ENCODE peak calls at places on chromosomes 3 and 15, in five cellular contexts. L is upper lobe of left lung, G is A549, S is adrenal gland, T is suprapubic skin. N is an unnamed sample. For H3K4me1, the result is how much of the 10 kb centered on the place peaks cover.

GRCh38 chr3:196969001-196969659 is 497 bp upstream of the PIGZ start:
- DNase-seq in G (no peak), T (no peak), L (peak), S (peak), N (no peak)

GRCh38 chr15:63358296-63359029 is 23.2 kb downstream of the CA12 start:
- DNase-seq in G (no peak), S (no peak), T (no peak), L (no peak), N (no peak)

GRCh38 chr3:49630784-49631183 is 43.4 kb upstream of the APEH start:
- DNase-seq in G (no peak), S (no peak), T (no peak), L (no peak), N (no peak)

GRCh38 chr3:47113669-47114365 is 50.1 kb downstream of the SETD2 start:
- DNase-seq in L (no peak), T (no peak), G (no peak), S (no peak), N (no peak)

GRCh38 chr3:41684802-41685740 is 276.8 kb downstream of the ULK4 start:
- DNase-seq in S (no peak), T (no peak), G (no peak), L (no peak), N (no peak)

GRCh38 chr3:163347944-163348343 is 1730.4 kb downstream of the SI start:
- DNase-seq in G (no peak), T (no peak), S (no peak), L (no peak), N (no peak)

GRCh38 chr3:192817053-192817452 is 89.7 kb upstream of the FGF12 start:
- DNase-seq in L (no peak), T (no peak), G (no peak), S (no peak), N (no peak)

GRCh38 chr3:134313839-134314587 is 60.2 kb downstream of the AMOTL2 start:
- DNase-seq in G (no peak), T (no peak), S (peak), L (no peak), N (no peak)

GRCh38 chr15:33742807-33743206 is 225.5 kb upstream of the CHRM5 start:
- DNase-seq in G (no peak), T (no peak), S (no peak), L (no peak), N (no peak)

GRCh38 chr3:69776926-69777581 is 37.8 kb downstream of the MITF start:
- DNase-seq in G (no peak), S (no peak), T (no peak), L (no peak), N (no peak)

GRCh38 chr3:106769045-106769444 is 608.2 kb upstream of the CCDC54 start:
- DNase-seq in L (no peak), T (no peak), S (no peak), G (no peak), N (no peak)

GRCh38 chr3:174440350-174440716 is 418.8 kb upstream of the NAALADL2 start:
- DNase-seq in T (no peak), S (no peak), L (no peak), G (no peak), N (no peak)

GRCh38 chr3:62084558-62084957 is 288.8 kb downstream of the FEZF2 start:
- DNase-seq in T (no peak), S (no peak), G (no peak), L (no peak), N (no peak)

GRCh38 chr15:47870300-47870955 is 153.1 kb downstream of the SEMA6D start:
- DNase-seq in L (no peak), G (no peak), T (no peak), S (no peak), N (no peak)

GRCh38 chr3:196765454-196765853 is 25.8 kb downstream of the PAK2 start:
- DNase-seq in T (no peak), G (no peak), S (no peak), L (no peak), N (no peak)

GRCh38 chr15:59862191-59863155 is 141.6 kb upstream of the FOXB1 start:
- DNase-seq in G (no peak), T (no peak), L (no peak), S (no peak), N (no peak)

GRCh38 chr15:42548258-42549051 is at the start of the genes HAUS2 and LRRC57:
- DNase-seq in S (peak), T (peak), G (peak), L (peak), N (peak)

GRCh38 chr3:188468672-188469071 is 314.7 kb downstream of the LPP start:
- DNase-seq in S (peak), T (peak), L (no peak), G (no peak), N (peak)

GRCh38 chr15:56490461-56490860 is 25.5 kb upstream of the MNS1 start:
- DNase-seq in L (no peak), T (no peak), G (no peak), S (no peak), N (no peak)

GRCh38 chr3:66041828-66042227 is 3.1 kb upstream of the MAGI1 start:
- DNase-seq in S (no peak), G (no peak), T (no peak), L (no peak), N (no peak)

GRCh38 chr15:73957276-73957675 is 31.0 kb downstream of the LOXL1 start:
- DNase-seq in L (no peak), S (no peak), T (no peak), G (no peak), N (no peak)

GRCh38 chr3:126180477-126181397 is at the start of gene ALDH1L1:
- DNase-seq in S (peak), G (no peak), L (peak), T (no peak), N (peak)

GRCh38 chr3:35857004-35857403 is 217.7 kb downstream of the ARPP21 start:
- DNase-seq in T (no peak), S (no peak), L (no peak), G (no peak), N (no peak)

GRCh38 chr3:126696701-126697267 is 7.3 kb upstream of the CHCHD6 start:
- DNase-seq in T (no peak), S (no peak), G (no peak), L (no peak), N (no peak)

GRCh38 chr3:111690242-111690641 is 95.1 kb upstream of the ZBED2 start:
- DNase-seq in T (no peak), L (no peak), S (no peak), G (no peak), N (no peak)

GRCh38 chr15:80977627-80978036 is 12.0 kb downstream of the MESD start:
- DNase-seq in L (no peak), T (no peak), G (peak), S (peak), N (peak)

GRCh38 chr3:47098910-47099309 is 65.0 kb downstream of the SETD2 start:
- DNase-seq in L (no peak), S (no peak), G (no peak), T (no peak), N (no peak)

DNA sequence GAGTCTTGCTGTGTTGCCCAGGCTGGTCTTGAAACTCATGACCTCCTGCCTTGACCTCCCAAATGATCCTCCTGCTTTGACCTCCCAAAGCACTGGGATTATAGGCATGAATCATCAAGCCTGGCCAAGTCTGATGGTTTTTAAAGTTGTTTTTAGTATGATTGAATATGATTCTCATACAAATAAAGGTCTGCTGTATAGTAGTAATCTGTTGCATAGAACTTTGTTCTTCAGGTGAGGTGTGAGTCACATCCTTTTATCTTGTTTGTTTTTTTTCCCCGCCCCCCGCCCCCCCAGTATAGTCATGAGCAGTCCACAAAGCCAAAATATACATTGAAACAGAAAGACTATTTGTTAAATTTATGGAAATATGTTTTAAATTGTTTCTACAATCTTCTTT is 39.0 kb downstream of the UBE2E2 start:
- DNase-seq in G (no peak), T (no peak), L (no peak), S (no peak), N (no peak)
- H3K27ac ChIP-seq in G (no peak), T (no peak), L (no peak), S (no peak), N (no peak)

DNA sequence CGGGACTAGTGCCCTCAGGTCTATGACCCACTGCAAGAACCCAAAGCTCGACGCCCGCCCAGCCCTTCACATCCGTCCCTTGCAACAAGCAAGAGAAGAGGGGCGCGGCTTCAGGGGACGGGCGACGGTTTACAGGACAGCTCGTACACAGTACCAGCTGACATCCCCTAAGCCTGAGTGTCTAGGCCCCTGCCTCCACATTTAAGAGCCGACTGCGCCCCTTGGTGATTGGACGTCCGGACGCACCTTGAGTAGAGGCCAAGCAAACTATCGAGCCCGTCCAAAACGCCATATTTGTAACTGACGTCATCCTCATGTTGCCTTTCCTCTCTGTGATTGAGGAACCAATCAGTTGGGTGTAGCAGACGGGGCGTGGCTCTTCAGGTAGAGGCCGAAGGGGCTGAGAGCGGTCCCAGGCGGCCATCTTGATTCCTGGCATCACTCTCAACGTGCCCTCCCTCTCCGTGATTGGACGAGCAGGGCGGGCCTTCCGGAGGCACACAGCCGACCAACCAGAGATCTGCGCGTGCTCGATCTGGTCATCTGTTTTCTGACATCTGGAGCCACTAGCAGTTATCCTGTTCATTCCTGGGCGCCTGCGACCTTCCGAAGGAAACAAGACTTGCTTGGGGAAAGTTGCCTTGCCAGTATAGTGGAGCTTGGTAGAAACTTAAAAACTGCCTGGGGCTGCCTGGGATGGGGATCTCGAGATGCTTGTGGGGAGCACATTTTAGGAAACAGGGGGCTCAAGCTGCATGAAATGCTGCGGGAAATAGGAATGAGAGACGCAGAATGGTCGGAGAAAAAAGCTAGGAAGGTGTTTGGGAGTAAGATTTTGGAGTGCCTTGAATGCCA is 4.0 kb upstream of the RPL14 start:
- DNase-seq in L (peak), T (peak), S (peak), G (peak), N (peak)
- TF ChIP-seq POLR2A in L (peak), T (peak), S (peak), G (peak), N (peak)

GRCh38 chr3:141346839-141347238 is 21.5 kb upstream of the ZBTB38 start:
- DNase-seq in S (no peak), L (no peak), T (no peak), G (no peak), N (no peak)
- H3K4me1 ChIP-seq in S (under half), L (under half), T (under half), G (under half), N (under half)

GRCh38 chr3:124277516-124277890 is 285.6 kb upstream of the ROPN1 start:
- DNase-seq in L (no peak), T (no peak), S (peak), G (no peak), N (peak)
- H3K27ac ChIP-seq in L (peak), T (peak), S (peak), G (no peak), N (peak)

DNA sequence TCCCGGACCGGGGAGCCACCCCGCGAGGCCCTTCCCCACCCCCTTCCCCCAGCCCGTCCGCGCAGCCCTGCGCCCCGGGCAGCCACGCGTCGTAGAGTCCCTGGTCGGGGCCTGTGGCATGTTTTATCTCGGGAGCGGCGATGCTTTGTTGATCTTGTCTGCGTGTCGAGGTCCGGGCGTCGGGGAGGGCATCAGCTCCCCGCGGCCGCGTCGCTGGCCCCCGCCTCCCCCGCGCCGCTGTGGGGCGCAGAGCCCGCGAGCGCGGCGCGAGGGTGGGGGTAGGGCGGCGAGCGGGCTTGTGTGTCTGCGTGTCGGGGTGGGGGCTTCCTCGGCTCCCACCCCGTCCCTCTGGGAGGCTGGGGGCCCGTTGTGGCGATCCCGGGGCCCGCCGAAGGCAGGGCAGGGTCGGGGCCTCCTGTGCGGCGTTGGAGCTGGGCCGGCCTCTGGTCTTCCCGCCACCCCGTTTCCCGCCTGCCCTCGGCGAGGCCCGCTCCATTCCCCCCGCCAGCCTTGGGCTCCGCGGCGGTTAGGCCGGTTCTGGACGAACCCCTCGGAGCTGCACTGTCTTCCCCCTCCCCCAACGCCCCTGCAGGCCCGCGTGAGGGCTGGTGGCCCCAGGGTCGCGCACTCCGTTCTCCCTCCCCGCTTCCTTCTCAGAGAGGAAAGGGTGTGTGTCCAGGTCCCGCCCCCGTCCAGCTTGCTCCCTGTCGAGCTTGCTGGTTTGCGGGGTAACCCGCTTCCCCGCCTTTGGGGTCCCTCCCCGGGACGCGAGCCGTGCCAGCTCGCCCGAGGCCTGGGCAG is 695 bp downstream of the GMPS start:
- DNase-seq in S (peak), L (peak), T (peak), G (peak), N (peak)
- TF ChIP-seq POLR2A in S (peak), L (no peak), T (no peak), G (no peak), N (no peak)

GRCh38 chr3:119831022-119831421 is 49.1 kb downstream of the NR1I2 start:
- DNase-seq in L (no peak), S (no peak), G (no peak), T (no peak), N (no peak)
- H3K4me1 ChIP-seq in L (under half), S (under half), G (under half), T (under half), N (under half)